ENCODE peak calls at places on chromosomes 5 and 9, in four cellular contexts. M is fibroblast of the aortic adventitia, F is epithelial cell of proximal tubule, P is GM23338. B is an unnamed sample.

GRCh38 chr5:139696894-139697658 is 48.9 kb downstream of the CXXC5 start:
- DNase-seq in F (no peak), P (peak), M (peak), B (no peak)

GRCh38 chr5:56481147-56481997 is 248.2 kb upstream of the ANKRD55 start:
- DNase-seq in F (no peak), P (peak), M (peak), B (no peak)

GRCh38 chr9:6915635-6916034 is 157.9 kb downstream of the KDM4C start:
- DNase-seq in P (peak), M (no peak), F (no peak), B (no peak)

GRCh38 chr5:40770764-40771163 is 15.0 kb upstream of the TTC33 start:
- DNase-seq in M (no peak), F (no peak), P (no peak), B (no peak)

GRCh38 chr9:135043345-135043744 is 44.1 kb upstream of the OLFM1 start:
- DNase-seq in F (no peak), P (no peak), M (no peak), B (no peak)

GRCh38 chr5:35443803-35444595 is 173.7 kb upstream of the SPEF2 start:
- DNase-seq in P (no peak), M (no peak), F (no peak), B (no peak)

GRCh38 chr9:124078641-124079040 is 67.1 kb downstream of the LHX2 start:
- DNase-seq in M (peak), P (no peak), F (peak), B (peak)

GRCh38 chr9:74824654-74825053 is 63.1 kb downstream of the TRPM6 start:
- DNase-seq in P (no peak), F (no peak), M (peak), B (peak)

GRCh38 chr5:7331083-7331482 is 64.9 kb upstream of the ADCY2 start:
- DNase-seq in P (peak), M (peak), F (no peak), B (no peak)

GRCh38 chr9:137277329-137278041 is at the start of gene TOR4A:
- DNase-seq in P (peak), F (no peak), M (peak), B (no peak)

GRCh38 chr5:154756871-154757646 is 1.9 kb downstream of the LARP1 start:
- DNase-seq in P (peak), F (no peak), M (peak), B (no peak)

GRCh38 chr9:134705786-134706185 is 64.2 kb downstream of the COL5A1 start:
- DNase-seq in P (no peak), F (no peak), M (no peak), B (no peak)

GRCh38 chr9:78407636-78408312 is 110.8 kb downstream of the PSAT1 start:
- DNase-seq in M (no peak), F (no peak), P (no peak), B (no peak)

GRCh38 chr9:78406146-78406545 is 109.2 kb downstream of the PSAT1 start:
- DNase-seq in P (peak), M (no peak), F (no peak), B (no peak)

GRCh38 chr9:78405461-78405860 is 108.5 kb downstream of the PSAT1 start:
- DNase-seq in F (no peak), P (no peak), M (no peak), B (no peak)

GRCh38 chr9:78408388-78408787 is 111.5 kb downstream of the PSAT1 start:
- DNase-seq in F (no peak), P (no peak), M (no peak), B (no peak)

GRCh38 chr9:78406933-78407332 is 110.0 kb downstream of the PSAT1 start:
- DNase-seq in P (no peak), F (no peak), M (no peak), B (no peak)
- H3K4me3 ChIP-seq in P (peak), F (no peak), M (no peak), B (no peak)

DNA sequence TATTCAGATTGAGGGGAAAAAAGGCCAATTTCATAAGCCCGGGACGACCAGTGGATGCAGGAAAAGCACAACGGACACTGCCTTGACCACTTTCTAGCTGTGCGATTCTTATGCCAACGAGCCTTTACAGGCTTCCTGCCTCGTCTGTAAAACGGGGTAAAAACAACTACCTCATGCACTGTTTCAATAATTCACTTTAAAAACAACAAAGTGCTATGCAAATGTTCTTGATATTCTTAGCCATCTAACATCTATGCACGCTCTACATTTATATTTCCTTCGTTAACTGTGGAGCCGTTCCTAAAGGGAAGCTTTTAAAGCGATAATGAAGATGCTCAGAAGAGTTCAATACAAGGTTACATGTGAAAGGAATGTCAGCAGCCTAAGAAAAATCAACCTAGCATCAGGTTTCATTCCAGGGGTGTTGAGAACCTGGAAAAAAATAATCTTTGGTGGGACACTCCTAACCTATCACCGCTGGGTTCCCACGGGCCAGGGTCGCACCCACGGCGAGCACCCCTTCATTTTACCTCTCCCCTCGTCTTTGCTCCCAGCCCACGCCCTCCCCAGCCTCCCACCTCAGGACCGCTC is 995 bp downstream of the ARSB start:
- DNase-seq in F (no peak), M (no peak), P (peak), B (no peak)
- TF ChIP-seq CTCF in F (no peak), M (no peak), P (no peak), B (no peak)

DNA sequence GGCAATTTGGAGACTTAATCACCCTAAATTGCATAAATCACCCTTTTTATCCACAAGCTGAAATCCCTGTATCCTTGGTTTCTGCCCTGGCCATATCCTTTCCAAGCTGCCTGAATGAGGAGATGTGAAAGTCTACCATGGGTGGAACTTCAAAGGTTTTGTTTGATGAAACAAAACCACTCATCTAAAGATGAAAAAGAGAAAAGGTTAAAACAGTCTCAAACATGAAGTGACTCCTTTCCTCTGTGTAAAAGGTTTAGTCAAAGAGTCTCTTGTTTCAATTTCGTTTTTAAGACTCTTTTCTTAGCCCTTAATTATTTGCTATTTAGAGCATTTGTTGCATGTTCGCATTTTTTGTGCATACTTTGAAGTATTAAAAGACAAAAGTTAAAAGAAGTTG is 11.2 kb downstream of the SLC45A2 start:
- DNase-seq in F (no peak), M (no peak), P (no peak), B (no peak)
- H3K4me3 ChIP-seq in F (no peak), M (no peak), P (no peak), B (no peak)

GRCh38 chr5:146565764-146566163 is 49.8 kb upstream of the GPR151 start:
- DNase-seq in F (no peak), P (peak), M (peak), B (no peak)
- TF ChIP-seq CTCF in F (peak), P (peak), M (peak), B (peak)

B was measured in LNCaP clone FGC.